ENCODE peak calls at places on chromosomes 16 and 17, in ten cellular contexts. One of them, this sample, is unnamed.

GRCh38 chr16:85137323-85138072 is 25.2 kb upstream of the CIBAR2 start:
- DNase-seq in psoas muscle: peak
- DNase-seq in cardiac fibroblast: peak
- DNase-seq in H54: peak
- DNase-seq in NCI-H526 treated with DMSO at 0.1 percent for 48 hours: no peak
- DNase-seq in NCI-H1105 treated with DMSO at 0.1 percent for 48 hours: no peak
- DNase-seq in ureter: peak
- DNase-seq in right cardiac atrium: peak
- DNase-seq in iPS DF 6.9: no peak
- DNase-seq in OCI-LY7: no peak
- DNase-seq in this sample: peak

GRCh38 chr17:80599546-80600305 is 55.1 kb downstream of the RPTOR start:
- DNase-seq in right cardiac atrium: no peak
- DNase-seq in OCI-LY7: no peak
- DNase-seq in H54: no peak
- DNase-seq in ureter: no peak
- DNase-seq in cardiac fibroblast: peak
- DNase-seq in NCI-H526 treated with DMSO at 0.1 percent for 48 hours: peak
- DNase-seq in iPS DF 6.9: no peak
- DNase-seq in NCI-H1105 treated with DMSO at 0.1 percent for 48 hours: no peak
- DNase-seq in psoas muscle: no peak
- DNase-seq in this sample: no peak

GRCh38 chr16:71846443-71846842 is 667 bp downstream of the ATXN1L start:
- DNase-seq in psoas muscle: no peak
- DNase-seq in cardiac fibroblast: peak
- DNase-seq in NCI-H1105 treated with DMSO at 0.1 percent for 48 hours: no peak
- DNase-seq in right cardiac atrium: no peak
- DNase-seq in NCI-H526 treated with DMSO at 0.1 percent for 48 hours: no peak
- DNase-seq in ureter: no peak
- DNase-seq in OCI-LY7: peak
- DNase-seq in H54: no peak
- DNase-seq in iPS DF 6.9: no peak
- DNase-seq in this sample: peak

GRCh38 chr16:3578121-3578520 is 918 bp upstream of the NLRC3 start:
- DNase-seq in OCI-LY7: peak
- DNase-seq in psoas muscle: peak
- DNase-seq in NCI-H1105 treated with DMSO at 0.1 percent for 48 hours: no peak
- DNase-seq in H54: no peak
- DNase-seq in iPS DF 6.9: no peak
- DNase-seq in right cardiac atrium: no peak
- DNase-seq in NCI-H526 treated with DMSO at 0.1 percent for 48 hours: no peak
- DNase-seq in cardiac fibroblast: no peak
- DNase-seq in ureter: no peak
- DNase-seq in this sample: no peak

GRCh38 chr16:49463529-49463928 is 89.9 kb downstream of the C16orf78 start:
- DNase-seq in cardiac fibroblast: no peak
- DNase-seq in right cardiac atrium: no peak
- DNase-seq in NCI-H526 treated with DMSO at 0.1 percent for 48 hours: peak
- DNase-seq in ureter: peak
- DNase-seq in NCI-H1105 treated with DMSO at 0.1 percent for 48 hours: peak
- DNase-seq in psoas muscle: peak
- DNase-seq in iPS DF 6.9: no peak
- DNase-seq in OCI-LY7: peak
- DNase-seq in H54: no peak
- DNase-seq in this sample: no peak

GRCh38 chr16:67593288-67593687 is 31.0 kb downstream of the CTCF start:
- DNase-seq in H54: no peak
- DNase-seq in psoas muscle: no peak
- DNase-seq in ureter: no peak
- DNase-seq in iPS DF 6.9: no peak
- DNase-seq in right cardiac atrium: no peak
- DNase-seq in OCI-LY7: no peak
- DNase-seq in NCI-H1105 treated with DMSO at 0.1 percent for 48 hours: no peak
- DNase-seq in cardiac fibroblast: no peak
- DNase-seq in NCI-H526 treated with DMSO at 0.1 percent for 48 hours: no peak
- DNase-seq in this sample: no peak

GRCh38 chr17:58870747-58871146 is 115.1 kb downstream of the PPM1E start:
- DNase-seq in cardiac fibroblast: peak
- DNase-seq in OCI-LY7: no peak
- DNase-seq in right cardiac atrium: no peak
- DNase-seq in H54: no peak
- DNase-seq in NCI-H526 treated with DMSO at 0.1 percent for 48 hours: no peak
- DNase-seq in psoas muscle: no peak
- DNase-seq in NCI-H1105 treated with DMSO at 0.1 percent for 48 hours: no peak
- DNase-seq in ureter: no peak
- DNase-seq in iPS DF 6.9: no peak
- DNase-seq in this sample: no peak

GRCh38 chr16:21613361-21613760 is 14.0 kb downstream of the METTL9 start:
- DNase-seq in H54: no peak
- DNase-seq in right cardiac atrium: no peak
- DNase-seq in NCI-H526 treated with DMSO at 0.1 percent for 48 hours: no peak
- DNase-seq in cardiac fibroblast: no peak
- DNase-seq in iPS DF 6.9: no peak
- DNase-seq in ureter: no peak
- DNase-seq in psoas muscle: no peak
- DNase-seq in OCI-LY7: no peak
- DNase-seq in NCI-H1105 treated with DMSO at 0.1 percent for 48 hours: no peak
- DNase-seq in this sample: no peak

GRCh38 chr16:21264226-21265036 is 13.7 kb downstream of the CRYM start:
- DNase-seq in OCI-LY7: no peak
- DNase-seq in ureter: no peak
- DNase-seq in NCI-H526 treated with DMSO at 0.1 percent for 48 hours: no peak
- DNase-seq in right cardiac atrium: peak
- DNase-seq in cardiac fibroblast: no peak
- DNase-seq in psoas muscle: peak
- DNase-seq in H54: no peak
- DNase-seq in NCI-H1105 treated with DMSO at 0.1 percent for 48 hours: no peak
- DNase-seq in iPS DF 6.9: no peak
- DNase-seq in this sample: no peak

GRCh38 chr17:68972119-68972704 is 17.0 kb upstream of the ABCA8 start:
- DNase-seq in right cardiac atrium: peak
- DNase-seq in iPS DF 6.9: no peak
- DNase-seq in NCI-H526 treated with DMSO at 0.1 percent for 48 hours: no peak
- DNase-seq in psoas muscle: no peak
- DNase-seq in OCI-LY7: peak
- DNase-seq in NCI-H1105 treated with DMSO at 0.1 percent for 48 hours: peak
- DNase-seq in cardiac fibroblast: peak
- DNase-seq in H54: peak
- DNase-seq in ureter: no peak
- DNase-seq in this sample: peak

This sample was measured in hepatic stellate cell.